ENCODE peak calls at places on chromosomes 6 and 20, in four cellular contexts. One of them, this sample, is unnamed.

GRCh38 chr6:21441386-21441785 is 152.2 kb upstream of the SOX4 start:
- DNase-seq in K562: no peak
- DNase-seq in HepG2: no peak
- DNase-seq in GM12878: no peak
- DNase-seq in this sample: no peak

GRCh38 chr6:56293756-56294155 is 46.4 kb upstream of the COL21A1 start:
- DNase-seq in K562: no peak
- DNase-seq in HepG2: no peak
- DNase-seq in GM12878: no peak
- DNase-seq in this sample: no peak

GRCh38 chr20:49288784-49289696 is 11.2 kb upstream of the ZNFX1 start:
- DNase-seq in K562: peak
- DNase-seq in HepG2: no peak
- DNase-seq in GM12878: no peak
- DNase-seq in this sample: no peak

GRCh38 chr6:106094261-106094963 is 8.3 kb downstream of the PRDM1 start:
- DNase-seq in K562: no peak
- DNase-seq in HepG2: no peak
- DNase-seq in GM12878: no peak
- DNase-seq in this sample: no peak

GRCh38 chr20:15895560-15896084 is 677.6 kb downstream of the KIF16B start:
- DNase-seq in K562: no peak
- DNase-seq in HepG2: no peak
- DNase-seq in GM12878: peak
- DNase-seq in this sample: no peak

GRCh38 chr20:48797275-48797825 is 30.4 kb downstream of the PREX1 start:
- DNase-seq in K562: no peak
- DNase-seq in HepG2: no peak
- DNase-seq in GM12878: no peak
- DNase-seq in this sample: no peak

GRCh38 chr6:45663181-45664180 is 285.7 kb upstream of the SUPT3H start:
- DNase-seq in K562: no peak
- DNase-seq in HepG2: no peak
- DNase-seq in GM12878: no peak
- DNase-seq in this sample: peak

GRCh38 chr20:17504898-17505663 is 26.1 kb downstream of the BFSP1 start:
- DNase-seq in K562: peak
- DNase-seq in HepG2: peak
- DNase-seq in GM12878: peak
- DNase-seq in this sample: peak

GRCh38 chr20:54044156-54044555 is 26.2 kb downstream of the BCAS1 start:
- DNase-seq in K562: peak
- DNase-seq in HepG2: no peak
- DNase-seq in GM12878: no peak
- DNase-seq in this sample: no peak

GRCh38 chr6:41604006-41604405 is 34.3 kb upstream of the MDFI start:
- DNase-seq in K562: no peak
- DNase-seq in HepG2: no peak
- DNase-seq in GM12878: no peak
- DNase-seq in this sample: no peak

GRCh38 chr6:161128680-161129196 is 137.2 kb downstream of the MAP3K4 start:
- DNase-seq in K562: no peak
- DNase-seq in HepG2: no peak
- DNase-seq in GM12878: no peak
- DNase-seq in this sample: no peak

GRCh38 chr6:304833-305370 is 12.6 kb downstream of the DUSP22 start:
- DNase-seq in K562: no peak
- DNase-seq in HepG2: no peak
- DNase-seq in GM12878: no peak
- DNase-seq in this sample: no peak

GRCh38 chr20:42705550-42705949 is 484.2 kb downstream of the PTPRT start:
- DNase-seq in K562: no peak
- DNase-seq in HepG2: no peak
- DNase-seq in GM12878: no peak
- DNase-seq in this sample: no peak

GRCh38 chr6:73509851-73510250 is 11.0 kb downstream of the EEF1A1 start:
- DNase-seq in K562: no peak
- DNase-seq in HepG2: no peak
- DNase-seq in GM12878: no peak
- DNase-seq in this sample: no peak

GRCh38 chr6:2741756-2742155 is 9.0 kb downstream of the MYLK4 start:
- DNase-seq in K562: no peak
- DNase-seq in HepG2: no peak
- DNase-seq in GM12878: no peak
- DNase-seq in this sample: no peak

GRCh38 chr20:21435576-21435975 is 38.2 kb upstream of the NKX2-4 start:
- DNase-seq in K562: no peak
- DNase-seq in HepG2: no peak
- DNase-seq in GM12878: no peak
- DNase-seq in this sample: peak

GRCh38 chr20:56628873-56629463 is at the start of gene TFAP2C:
- DNase-seq in K562: peak
- DNase-seq in HepG2: no peak
- DNase-seq in GM12878: no peak
- DNase-seq in this sample: peak

GRCh38 chr6:700490-700889 is 7.6 kb upstream of the EXOC2 start:
- DNase-seq in K562: no peak
- DNase-seq in HepG2: no peak
- DNase-seq in GM12878: no peak
- DNase-seq in this sample: no peak

GRCh38 chr6:7726416-7727149 is 684 bp downstream of the BMP6 start:
- DNase-seq in K562: no peak
- DNase-seq in HepG2: no peak
- DNase-seq in GM12878: no peak
- DNase-seq in this sample: peak
- TF ChIP-seq CREM in K562: no peak
- TF ChIP-seq CREM in HepG2: no peak
- TF ChIP-seq CREM in GM12878: no peak
- TF ChIP-seq CREM in this sample: no peak

GRCh38 chr6:35687658-35688604 is 784 bp downstream of the FKBP5 start:
- DNase-seq in K562: peak
- DNase-seq in HepG2: no peak
- DNase-seq in GM12878: peak
- DNase-seq in this sample: peak

GRCh38 chr6:35686441-35686840 is 2.3 kb downstream of the FKBP5 start:
- DNase-seq in K562: no peak
- DNase-seq in HepG2: no peak
- DNase-seq in GM12878: no peak
- DNase-seq in this sample: no peak

GRCh38 chr6:35686873-35687557 is 1.7 kb downstream of the FKBP5 start:
- DNase-seq in K562: no peak
- DNase-seq in HepG2: no peak
- DNase-seq in GM12878: no peak
- DNase-seq in this sample: no peak

GRCh38 chr6:35690484-35690883 is 1.8 kb upstream of the FKBP5 start:
- DNase-seq in K562: no peak
- DNase-seq in HepG2: no peak
- DNase-seq in GM12878: no peak
- DNase-seq in this sample: no peak

GRCh38 chr6:35688605-35689322 is at the start of gene FKBP5:
- DNase-seq in K562: peak
- DNase-seq in HepG2: peak
- DNase-seq in GM12878: peak
- DNase-seq in this sample: peak
- TF ChIP-seq ETV6 in K562: no peak
- TF ChIP-seq ETV6 in HepG2: no peak
- TF ChIP-seq ETV6 in GM12878: no peak
- TF ChIP-seq ETV6 in this sample: no peak

GRCh38 chr20:4601630-4602296 is 119.9 kb upstream of the PRND start:
- DNase-seq in K562: no peak
- DNase-seq in HepG2: no peak
- DNase-seq in GM12878: no peak
- DNase-seq in this sample: no peak
- TF ChIP-seq SP1 in K562: no peak
- TF ChIP-seq SP1 in HepG2: no peak
- TF ChIP-seq SP1 in GM12878: no peak
- TF ChIP-seq SP1 in this sample: no peak

DNA sequence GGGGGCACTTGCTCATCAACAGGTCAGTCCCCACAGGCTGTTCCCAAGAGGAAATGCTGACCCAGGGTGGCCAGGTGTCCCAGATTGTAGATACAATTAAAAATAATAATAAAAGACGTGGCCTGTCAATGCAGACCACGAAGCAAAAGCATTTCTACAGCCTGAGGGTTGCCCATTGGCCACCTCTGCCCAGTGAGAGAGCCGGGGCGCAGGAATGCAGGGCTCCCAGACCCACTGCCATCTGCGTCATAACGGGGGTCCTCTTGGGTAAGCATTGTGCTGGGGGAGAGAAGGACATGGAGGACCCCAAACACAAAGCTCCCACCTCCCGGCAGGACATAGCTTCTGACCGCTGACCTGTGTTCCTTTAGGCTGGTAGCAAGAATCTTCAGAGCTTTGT is 22.9 kb upstream of the AFDN start:
- DNase-seq in K562: no peak
- DNase-seq in HepG2: no peak
- DNase-seq in GM12878: no peak
- DNase-seq in this sample: no peak
- TF ChIP-seq CREM in K562: no peak
- TF ChIP-seq CREM in HepG2: no peak
- TF ChIP-seq CREM in GM12878: no peak
- TF ChIP-seq CREM in this sample: no peak

DNA sequence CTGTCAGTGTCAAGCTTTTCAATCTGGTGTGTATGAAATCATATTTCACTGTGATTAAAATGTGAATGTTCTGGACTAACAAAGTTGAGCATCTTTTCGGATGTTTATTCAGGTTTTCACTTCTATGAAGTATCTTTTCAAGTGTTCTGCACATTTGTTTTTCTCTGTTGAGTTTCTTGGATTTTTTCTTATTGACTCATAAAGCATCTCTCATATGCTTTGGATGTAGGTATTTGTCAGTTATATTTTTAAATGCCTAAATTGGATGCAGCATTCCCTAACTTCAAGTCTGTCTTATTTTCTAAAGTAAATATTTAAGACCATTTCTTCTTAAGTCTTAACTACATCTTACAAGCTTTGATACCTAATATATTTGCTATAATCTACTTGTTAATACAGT is 398.0 kb downstream of the PLCB1 start:
- DNase-seq in K562: no peak
- DNase-seq in HepG2: no peak
- DNase-seq in GM12878: no peak
- DNase-seq in this sample: no peak
- TF ChIP-seq ETV6 in K562: no peak
- TF ChIP-seq ETV6 in HepG2: no peak
- TF ChIP-seq ETV6 in GM12878: no peak
- TF ChIP-seq ETV6 in this sample: no peak

DNA sequence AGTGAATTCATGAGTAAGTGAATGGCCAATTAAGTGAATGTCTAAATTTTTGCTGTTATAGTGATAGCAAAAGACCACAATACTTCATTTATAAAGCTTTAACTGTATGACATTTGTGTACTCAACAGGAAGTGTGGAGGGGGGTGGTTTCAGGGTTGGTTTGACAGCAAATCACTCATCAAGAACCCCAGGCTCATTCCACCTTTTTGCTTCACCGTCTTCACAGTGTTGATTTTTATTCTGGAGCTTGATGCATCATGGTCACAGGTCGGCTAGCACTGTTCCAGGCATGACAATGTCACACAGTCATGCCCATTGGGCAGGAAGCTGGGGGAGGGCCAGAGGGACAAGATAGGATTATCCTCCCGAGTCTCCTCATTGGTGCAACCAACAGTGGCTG is 75.0 kb downstream of the MDGA1 start:
- DNase-seq in K562: no peak
- DNase-seq in HepG2: no peak
- DNase-seq in GM12878: no peak
- DNase-seq in this sample: no peak
- TF ChIP-seq SP1 in K562: no peak
- TF ChIP-seq SP1 in HepG2: no peak
- TF ChIP-seq SP1 in GM12878: no peak
- TF ChIP-seq SP1 in this sample: no peak

GRCh38 chr6:7136859-7137334 is 29.1 kb downstream of the RREB1 start:
- DNase-seq in K562: peak
- DNase-seq in HepG2: no peak
- DNase-seq in GM12878: peak
- DNase-seq in this sample: no peak
- TF ChIP-seq CREM in K562: no peak
- TF ChIP-seq CREM in HepG2: no peak
- TF ChIP-seq CREM in GM12878: peak
- TF ChIP-seq CREM in this sample: no peak

GRCh38 chr6:131182991-131183425 is 47.7 kb downstream of the AKAP7 start:
- DNase-seq in K562: peak
- DNase-seq in HepG2: peak
- DNase-seq in GM12878: no peak
- DNase-seq in this sample: no peak
- TF ChIP-seq ETV6 in K562: no peak
- TF ChIP-seq ETV6 in HepG2: no peak
- TF ChIP-seq ETV6 in GM12878: no peak
- TF ChIP-seq ETV6 in this sample: no peak

GRCh38 chr6:158219229-158219628 is 51.1 kb downstream of the GTF2H5 start:
- DNase-seq in K562: no peak
- DNase-seq in HepG2: no peak
- DNase-seq in GM12878: no peak
- DNase-seq in this sample: no peak
- TF ChIP-seq SP1 in K562: no peak
- TF ChIP-seq SP1 in HepG2: no peak
- TF ChIP-seq SP1 in GM12878: no peak
- TF ChIP-seq SP1 in this sample: no peak

GRCh38 chr6:33746651-33747100 is at the start of gene IP6K3:
- DNase-seq in K562: no peak
- DNase-seq in HepG2: no peak
- DNase-seq in GM12878: no peak
- DNase-seq in this sample: no peak

GRCh38 chr6:33745558-33745957 is 1.1 kb downstream of the IP6K3 start:
- DNase-seq in K562: no peak
- DNase-seq in HepG2: peak
- DNase-seq in GM12878: no peak
- DNase-seq in this sample: no peak

GRCh38 chr6:33746036-33746600 is 587 bp downstream of the IP6K3 start:
- DNase-seq in K562: no peak
- DNase-seq in HepG2: no peak
- DNase-seq in GM12878: no peak
- DNase-seq in this sample: no peak

GRCh38 chr6:33744001-33744848 is 2.5 kb downstream of the IP6K3 start:
- DNase-seq in K562: peak
- DNase-seq in HepG2: peak
- DNase-seq in GM12878: no peak
- DNase-seq in this sample: peak

GRCh38 chr6:33744895-33745546 is 1.7 kb downstream of the IP6K3 start:
- DNase-seq in K562: no peak
- DNase-seq in HepG2: no peak
- DNase-seq in GM12878: no peak
- DNase-seq in this sample: no peak
- TF ChIP-seq CREM in K562: no peak
- TF ChIP-seq CREM in HepG2: no peak
- TF ChIP-seq CREM in GM12878: no peak
- TF ChIP-seq CREM in this sample: no peak